ENCODE peak calls at places on chromosomes 7 and 10, in five cellular contexts. O is nephron progenitor cell; Q is CD4-positive, alpha-beta T cell; N is neural progenitor cell; T is endothelial cell of umbilical vein. B is an unnamed sample.

GRCh38 chr7:91055219-91055618 is 209.0 kb upstream of the FZD1 start:
- DNase-seq in T (no peak), O (no peak), Q (no peak), N (no peak), B (no peak)

GRCh38 chr10:51574248-51575067 is 124.9 kb downstream of the CSTF2T start:
- DNase-seq in Q (no peak), T (no peak), N (no peak), O (no peak), B (no peak)

GRCh38 chr10:21265622-21266021 is 259.9 kb downstream of the SKIDA1 start:
- DNase-seq in Q (no peak), O (no peak), N (no peak), T (no peak), B (no peak)

GRCh38 chr10:16274911-16275310 is 161.9 kb upstream of the PTER start:
- DNase-seq in O (no peak), Q (no peak), T (no peak), N (no peak), B (no peak)

GRCh38 chr7:106425017-106425719 is 140.4 kb upstream of the NAMPT start:
- DNase-seq in O (no peak), T (peak), N (no peak), Q (no peak), B (no peak)

GRCh38 chr10:35423505-35424306 is 87.4 kb downstream of the CCNY start:
- DNase-seq in N (no peak), O (no peak), T (no peak), Q (no peak), B (no peak)

GRCh38 chr7:102080003-102080361 is 206.7 kb upstream of the SH2B2 start:
- DNase-seq in T (no peak), O (no peak), N (no peak), Q (no peak), B (no peak)

GRCh38 chr10:50392966-50393718 is 141.8 kb upstream of the ASAH2 start:
- DNase-seq in O (no peak), T (peak), N (no peak), Q (no peak), B (no peak)

GRCh38 chr10:128026620-128027281 is 99.5 kb downstream of the MKI67 start:
- DNase-seq in N (no peak), O (no peak), T (peak), Q (no peak), B (no peak)

GRCh38 chr7:71613316-71613715 is 481.4 kb downstream of the GALNT17 start:
- DNase-seq in N (peak), O (no peak), T (no peak), Q (no peak), B (no peak)

GRCh38 chr7:24572421-24573007 is 738 bp upstream of the PALS2 start:
- DNase-seq in N (no peak), T (peak), O (peak), Q (peak), B (no peak)

GRCh38 chr10:113929522-113929921 is 75.1 kb downstream of the NHLRC2 start:
- DNase-seq in O (no peak), T (no peak), Q (no peak), N (no peak), B (no peak)

GRCh38 chr10:97673736-97674525 is 13.1 kb downstream of the AVPI1 start:
- DNase-seq in N (no peak), T (no peak), Q (no peak), O (no peak), B (no peak)

GRCh38 chr10:25815999-25816768 is 117.8 kb upstream of the MYO3A start:
- DNase-seq in Q (no peak), O (no peak), T (no peak), N (no peak), B (no peak)

GRCh38 chr7:13115157-13115772 is 427.8 kb downstream of the ARL4A start:
- DNase-seq in N (peak), T (peak), O (no peak), Q (no peak), B (no peak)

GRCh38 chr10:88565072-88565471 is 18.0 kb downstream of the RNLS start:
- DNase-seq in O (no peak), T (peak), Q (no peak), N (no peak), B (no peak)

GRCh38 chr7:133829336-133829897 is 297.7 kb upstream of the LRGUK start:
- DNase-seq in Q (no peak), O (peak), T (no peak), N (no peak), B (no peak)

GRCh38 chr10:35778344-35778743 is 136.2 kb upstream of the FZD8 start:
- DNase-seq in Q (no peak), T (peak), N (no peak), O (no peak), B (no peak)

GRCh38 chr7:82559203-82559805 is 115.7 kb upstream of the CACNA2D1 start:
- DNase-seq in N (peak), T (peak), Q (no peak), O (peak), B (peak)

GRCh38 chr10:58335306-58336005 is 650 bp downstream of the UBE2D1 start:
- DNase-seq in N (peak), Q (no peak), O (no peak), T (peak), B (no peak)

GRCh38 chr7:131057015-131057518 is 270.6 kb upstream of the MKLN1 start:
- DNase-seq in O (no peak), Q (no peak), N (no peak), T (peak), B (no peak)

GRCh38 chr7:98810166-98810802 is 59.5 kb downstream of the TMEM130 start:
- DNase-seq in O (no peak), Q (no peak), N (peak), T (no peak), B (no peak)

GRCh38 chr10:52578871-52579405 is 193.6 kb downstream of the MBL2 start:
- DNase-seq in N (no peak), T (peak), O (no peak), Q (no peak), B (no peak)

GRCh38 chr10:86443936-86444335 is 77.3 kb upstream of the GRID1 start:
- DNase-seq in N (no peak), O (no peak), T (no peak), Q (no peak), B (no peak)

GRCh38 chr7:33185786-33186185 is 56.4 kb downstream of the BBS9 start:
- DNase-seq in Q (no peak), O (peak), N (peak), T (peak), B (no peak)

GRCh38 chr10:124256151-124256550 is 162.6 kb downstream of the OAT start:
- DNase-seq in N (no peak), T (no peak), O (no peak), Q (no peak), B (no peak)

GRCh38 chr7:42144253-42145002 is 92.6 kb downstream of the GLI3 start:
- DNase-seq in O (no peak), Q (no peak), N (no peak), T (peak), B (no peak)

GRCh38 chr10:35212856-35213255 is 86.2 kb downstream of the CREM start:
- DNase-seq in O (no peak), T (no peak), N (no peak), Q (no peak), B (no peak)

GRCh38 chr10:51010977-51011376 is 63.3 kb upstream of the PRKG1 start:
- DNase-seq in O (peak), N (peak), T (peak), Q (no peak), B (no peak)

GRCh38 chr7:30166155-30166840 is 31.5 kb downstream of the MTURN start:
- DNase-seq in Q (no peak), N (no peak), T (no peak), O (no peak), B (no peak)

GRCh38 chr7:27175005-27175625 is 995 bp upstream of the HOXA10 start:
- DNase-seq in O (peak), T (peak), Q (no peak), N (no peak), B (no peak)

GRCh38 chr7:96328016-96328415 is 6.1 kb upstream of the SLC25A13 start:
- DNase-seq in Q (no peak), O (no peak), N (no peak), T (peak), B (no peak)

GRCh38 chr7:75732764-75733630 is 5.7 kb downstream of the HIP1 start:
- DNase-seq in O (no peak), T (no peak), Q (no peak), N (no peak), B (no peak)

GRCh38 chr7:80785961-80786360 is 132.9 kb downstream of the SEMA3C start:
- DNase-seq in T (no peak), Q (no peak), O (no peak), N (no peak), B (no peak)

GRCh38 chr10:72171175-72171630 is 44.6 kb upstream of the ANAPC16 start:
- DNase-seq in T (peak), N (no peak), Q (no peak), O (no peak), B (no peak)

GRCh38 chr10:12549297-12549696 is 199.9 kb downstream of the CAMK1D start:
- DNase-seq in O (no peak), T (no peak), N (no peak), Q (no peak), B (no peak)
- TF ChIP-seq CTCF in O (no peak), T (no peak), N (no peak), Q (no peak), B (no peak)

GRCh38 chr10:47036771-47037170 is 125.5 kb downstream of the PTPN20 start:
- DNase-seq in O (no peak), Q (no peak), T (no peak), N (no peak), B (no peak)

GRCh38 chr10:47039558-47039905 is 128.3 kb downstream of the PTPN20 start:
- DNase-seq in T (no peak), N (no peak), Q (no peak), O (no peak), B (no peak)

GRCh38 chr10:47035447-47036337 is 124.5 kb downstream of the PTPN20 start:
- DNase-seq in T (no peak), Q (no peak), N (no peak), O (no peak), B (no peak)

GRCh38 chr10:47038881-47039557 is 127.8 kb downstream of the PTPN20 start:
- DNase-seq in O (no peak), N (peak), Q (no peak), T (no peak), B (peak)

GRCh38 chr10:47037654-47038425 is 126.6 kb downstream of the PTPN20 start:
- DNase-seq in Q (no peak), T (no peak), N (no peak), O (no peak), B (no peak)
- TF ChIP-seq CTCF in Q (no peak), T (no peak), N (no peak), O (no peak), B (no peak)

GRCh38 chr7:32163141-32163806 is 93.1 kb upstream of the PDE1C start:
- DNase-seq in T (peak), N (no peak), Q (no peak), O (no peak), B (no peak)
- TF ChIP-seq CTCF in T (peak), N (no peak), Q (no peak), O (no peak), B (no peak)

GRCh38 chr10:83991986-83992753 is 147.1 kb upstream of the GHITM start:
- DNase-seq in T (peak), O (peak), Q (no peak), N (peak), B (no peak)
- TF ChIP-seq CTCF in T (peak), O (peak), Q (no peak), N (peak), B (peak)

GRCh38 chr10:111037868-111038267 is 39.0 kb upstream of the ADRA2A start:
- DNase-seq in T (no peak), Q (no peak), O (no peak), N (no peak), B (no peak)
- TF ChIP-seq CTCF in T (peak), Q (no peak), O (peak), N (peak), B (no peak)

DNA sequence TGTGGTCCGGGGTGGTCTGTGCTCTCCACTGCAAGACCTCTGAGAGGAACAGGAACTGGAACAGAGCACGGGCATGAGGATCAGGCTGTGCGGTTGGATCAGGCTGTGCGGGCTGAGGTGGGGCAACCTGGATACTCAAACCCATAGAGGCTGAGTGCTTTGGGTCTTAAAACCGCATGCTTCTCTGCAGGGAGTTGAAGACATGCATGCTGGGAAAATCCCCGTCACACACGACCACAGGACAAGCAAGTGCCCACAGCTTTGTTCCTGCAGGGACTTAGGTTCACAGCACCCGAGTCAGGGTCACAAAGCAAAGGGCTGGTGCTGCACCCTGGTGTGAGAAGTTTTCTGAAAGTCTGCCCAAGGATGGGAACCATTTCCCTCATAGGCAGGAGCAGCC is 221.2 kb downstream of the ZMYND11 start:
- DNase-seq in Q (no peak), N (no peak), T (no peak), O (no peak), B (no peak)
- TF ChIP-seq CTCF in Q (no peak), N (no peak), T (no peak), O (no peak), B (no peak)

GRCh38 chr10:48974757-48975156 is 35.1 kb upstream of the LRRC18 start:
- DNase-seq in O (no peak), N (no peak), T (no peak), Q (no peak), B (no peak)

GRCh38 chr10:48981310-48981907 is 41.8 kb upstream of the LRRC18 start:
- DNase-seq in O (peak), T (peak), N (peak), Q (no peak), B (no peak)

GRCh38 chr10:48978318-48978717 is 38.7 kb upstream of the LRRC18 start:
- DNase-seq in T (no peak), O (no peak), Q (no peak), N (no peak), B (no peak)

GRCh38 chr10:48973065-48973464 is 33.4 kb upstream of the LRRC18 start:
- DNase-seq in N (no peak), T (no peak), Q (no peak), O (no peak), B (no peak)

DNA sequence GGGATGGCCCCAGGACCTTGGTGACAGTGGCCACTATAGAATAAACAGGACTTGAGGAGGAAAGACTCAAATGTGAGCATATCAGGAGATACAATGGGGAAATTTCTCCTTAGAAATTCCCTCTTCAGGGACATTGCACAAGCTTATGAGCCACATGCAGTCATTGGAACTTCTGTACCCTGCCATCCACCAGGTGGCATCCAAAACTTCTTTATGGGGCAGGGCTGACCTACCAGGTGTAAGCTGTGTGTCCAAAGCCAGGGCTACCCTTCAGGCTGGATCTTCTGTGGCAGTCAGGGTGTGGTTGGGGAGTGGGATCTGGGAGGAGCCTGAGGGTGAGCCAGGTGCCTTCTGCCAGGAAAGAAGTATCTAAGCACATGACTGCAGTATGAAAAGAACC is 36.6 kb upstream of the LRRC18 start:
- DNase-seq in T (no peak), Q (no peak), N (peak), O (no peak), B (no peak)
- TF ChIP-seq CTCF in T (no peak), Q (no peak), N (peak), O (no peak), B (no peak)

DNA sequence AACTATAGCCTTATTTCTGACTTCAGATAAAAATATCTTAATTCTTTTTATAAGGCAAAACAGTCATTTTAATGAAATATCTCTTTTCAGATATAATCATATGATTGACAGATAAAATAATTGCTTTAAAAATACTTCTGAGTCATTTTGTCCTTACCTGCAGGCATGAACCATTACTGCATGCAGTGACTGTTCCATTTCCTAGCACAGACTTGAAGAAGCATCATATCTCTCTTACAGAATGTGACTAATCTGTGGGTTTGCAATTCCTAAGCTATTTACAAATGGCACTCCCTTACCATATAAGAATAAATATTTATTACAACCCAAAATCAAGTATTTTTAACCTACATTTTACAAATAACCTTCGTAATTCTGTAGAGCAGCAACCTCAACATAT is 120.7 kb downstream of the SRPK2 start:
- DNase-seq in T (no peak), Q (no peak), N (no peak), O (no peak), B (no peak)
- TF ChIP-seq CTCF in T (no peak), Q (no peak), N (no peak), O (no peak), B (no peak)

B was measured in D721Med.